ENCODE peak calls at places on chromosomes 16 and 17, in nine cellular contexts. One of them, this sample, is unnamed.

GRCh38 chr16:57115504-57116182 is 23.3 kb downstream of the CPNE2 start:
- DNase-seq in lower leg skin: no peak
- DNase-seq in endothelial cell: no peak
- DNase-seq in NCI-H460: no peak
- DNase-seq in aorta: peak; percentile 80
- DNase-seq in right cardiac atrium: peak; percentile 84
- DNase-seq in fibroblast of lung: peak; percentile 59
- DNase-seq in stimulated activated naive CD4-positive, alpha-beta T cell: no peak
- DNase-seq in stomach: no peak
- DNase-seq in this sample: no peak

GRCh38 chr17:73957564-73957963 is 245.9 kb upstream of the RPL38 start:
- DNase-seq in lower leg skin: peak; percentile 56
- DNase-seq in endothelial cell: no peak
- DNase-seq in NCI-H460: no peak
- DNase-seq in aorta: no peak
- DNase-seq in right cardiac atrium: no peak
- DNase-seq in fibroblast of lung: no peak
- DNase-seq in stimulated activated naive CD4-positive, alpha-beta T cell: no peak
- DNase-seq in stomach: no peak
- DNase-seq in this sample: no peak

GRCh38 chr16:5604770-5605169 is 507.2 kb upstream of the EEF2KMT start:
- DNase-seq in lower leg skin: no peak
- DNase-seq in endothelial cell: peak; percentile 13
- DNase-seq in NCI-H460: no peak
- DNase-seq in aorta: no peak
- DNase-seq in right cardiac atrium: no peak
- DNase-seq in fibroblast of lung: no peak
- DNase-seq in stimulated activated naive CD4-positive, alpha-beta T cell: no peak
- DNase-seq in stomach: no peak
- DNase-seq in this sample: no peak

GRCh38 chr16:25626172-25626571 is 65.6 kb upstream of the HS3ST4 start:
- DNase-seq in lower leg skin: no peak
- DNase-seq in endothelial cell: no peak
- DNase-seq in NCI-H460: no peak
- DNase-seq in aorta: no peak
- DNase-seq in right cardiac atrium: no peak
- DNase-seq in fibroblast of lung: no peak
- DNase-seq in stimulated activated naive CD4-positive, alpha-beta T cell: no peak
- DNase-seq in stomach: no peak
- DNase-seq in this sample: no peak

GRCh38 chr17:57954421-57955182 is 610 bp downstream of the CUEDC1 start:
- DNase-seq in lower leg skin: peak; percentile 96
- DNase-seq in endothelial cell: peak; percentile 42
- DNase-seq in NCI-H460: peak; percentile 74
- DNase-seq in aorta: peak; percentile 87
- DNase-seq in right cardiac atrium: peak; percentile 95
- DNase-seq in fibroblast of lung: peak; percentile 42
- DNase-seq in stimulated activated naive CD4-positive, alpha-beta T cell: no peak
- DNase-seq in stomach: peak; percentile 50
- DNase-seq in this sample: peak; percentile 70

GRCh38 chr16:84277244-84277823 is 17.3 kb upstream of the WFDC1 start:
- DNase-seq in lower leg skin: peak; percentile 89
- DNase-seq in endothelial cell: peak; percentile 82
- DNase-seq in NCI-H460: peak; percentile 36
- DNase-seq in aorta: peak; percentile 68
- DNase-seq in right cardiac atrium: peak; percentile 88
- DNase-seq in fibroblast of lung: peak; percentile 25
- DNase-seq in stimulated activated naive CD4-positive, alpha-beta T cell: peak; percentile 57
- DNase-seq in stomach: peak; percentile 77
- DNase-seq in this sample: no peak

GRCh38 chr17:43879723-43880419 is 27.5 kb downstream of the MPP2 start:
- DNase-seq in lower leg skin: no peak
- DNase-seq in endothelial cell: no peak
- DNase-seq in NCI-H460: no peak
- DNase-seq in aorta: no peak
- DNase-seq in right cardiac atrium: no peak
- DNase-seq in fibroblast of lung: no peak
- DNase-seq in stimulated activated naive CD4-positive, alpha-beta T cell: no peak
- DNase-seq in stomach: no peak
- DNase-seq in this sample: no peak

GRCh38 chr17:56159764-56160394 is 6.6 kb downstream of the ANKFN1 start:
- DNase-seq in lower leg skin: no peak
- DNase-seq in endothelial cell: no peak
- DNase-seq in NCI-H460: no peak
- DNase-seq in aorta: no peak
- DNase-seq in right cardiac atrium: no peak
- DNase-seq in fibroblast of lung: peak; percentile 40
- DNase-seq in stimulated activated naive CD4-positive, alpha-beta T cell: no peak
- DNase-seq in stomach: no peak
- DNase-seq in this sample: no peak

GRCh38 chr17:7634384-7634783 is 4.4 kb downstream of the SHBG start:
- DNase-seq in lower leg skin: no peak
- DNase-seq in endothelial cell: peak; percentile 86
- DNase-seq in NCI-H460: peak; percentile 53
- DNase-seq in aorta: no peak
- DNase-seq in right cardiac atrium: peak; percentile 84
- DNase-seq in fibroblast of lung: peak; percentile 28
- DNase-seq in stimulated activated naive CD4-positive, alpha-beta T cell: no peak
- DNase-seq in stomach: no peak
- DNase-seq in this sample: no peak

GRCh38 chr17:47959825-47960655 is 2.4 kb upstream of the PRR15L start:
- DNase-seq in lower leg skin: no peak
- DNase-seq in endothelial cell: no peak
- DNase-seq in NCI-H460: no peak
- DNase-seq in aorta: no peak
- DNase-seq in right cardiac atrium: no peak
- DNase-seq in fibroblast of lung: no peak
- DNase-seq in stimulated activated naive CD4-positive, alpha-beta T cell: no peak
- DNase-seq in stomach: peak; percentile 78
- DNase-seq in this sample: no peak

GRCh38 chr17:7191571-7192270 is 12.6 kb upstream of the ASGR1 start:
- DNase-seq in lower leg skin: no peak
- DNase-seq in endothelial cell: no peak
- DNase-seq in NCI-H460: peak; percentile 18
- DNase-seq in aorta: peak; percentile 58
- DNase-seq in right cardiac atrium: peak; percentile 75
- DNase-seq in fibroblast of lung: peak; percentile 21
- DNase-seq in stimulated activated naive CD4-positive, alpha-beta T cell: peak; percentile 11
- DNase-seq in stomach: no peak
- DNase-seq in this sample: no peak

This sample was measured in breast epithelium.